ENCODE peak calls at places on chromosomes 6 and 20, in nine cellular contexts. S is dorsolateral prefrontal cortex, E is left ventricle myocardium inferior, O is glutamatergic neuron, L is iPS DF 19.7, K is cerebellar cortex, Y is mucosa of gallbladder, G is HTR-8/SVneo, R is COLO829. T is an unnamed sample.
A peak's percentile ranks its signal among the peaks of the same experiment; 100 is the strongest.

GRCh38 chr20:64165866-64166600 is 1.8 kb downstream of the MYT1 start:
- DNase-seq in S (no peak), E (no peak), O (peak; percentile 56), L (no peak), K (peak; percentile 62), Y (no peak), G (no peak), R (no peak), T (peak; percentile 11)

GRCh38 chr20:60785817-60786216 is 466.2 kb upstream of the CDH4 start:
- DNase-seq in S (no peak), E (no peak), O (no peak), L (no peak), K (no peak), Y (no peak), G (no peak), R (no peak), T (no peak)

GRCh38 chr6:110511401-110511800 is 35.0 kb upstream of the SLC22A16 start:
- DNase-seq in S (no peak), E (no peak), O (no peak), L (peak; percentile 99), K (peak; percentile 52), Y (no peak), G (no peak), R (no peak), T (no peak)

GRCh38 chr6:93420163-93420806 is 926 bp upstream of the EPHA7 start:
- DNase-seq in S (no peak), E (no peak), O (no peak), L (no peak), K (no peak), Y (no peak), G (no peak), R (no peak), T (no peak)

GRCh38 chr6:127192911-127193503 is 73.7 kb upstream of the RNF146 start:
- DNase-seq in S (no peak), E (no peak), O (no peak), L (no peak), K (no peak), Y (no peak), G (no peak), R (no peak), T (no peak)

GRCh38 chr6:89433637-89434499 is 916 bp downstream of the ANKRD6 start:
- DNase-seq in S (no peak), E (peak; percentile 22), O (peak; percentile 35), L (no peak), K (peak; percentile 76), Y (peak; percentile 11), G (no peak), R (no peak), T (peak; percentile 61)

GRCh38 chr6:37432916-37433656 is at the start of gene CMTR1:
- DNase-seq in S (peak; percentile 95), E (peak; percentile 96), O (peak; percentile 98), L (peak; percentile 64), K (peak; percentile 85), Y (peak; percentile 95), G (peak; percentile 98), R (peak; percentile 99), T (peak; percentile 97)

GRCh38 chr6:169201985-169202384 is 51.7 kb downstream of the THBS2 start:
- DNase-seq in S (no peak), E (no peak), O (no peak), L (no peak), K (no peak), Y (no peak), G (no peak), R (no peak), T (no peak)

GRCh38 chr6:14474816-14475215 is 357.2 kb downstream of the CD83 start:
- DNase-seq in S (no peak), E (no peak), O (no peak), L (no peak), K (no peak), Y (no peak), G (no peak), R (no peak), T (no peak)

GRCh38 chr20:1803216-1804128 is 91.7 kb upstream of the SIRPA start:
- DNase-seq in S (peak; percentile 79), E (peak; percentile 72), O (peak; percentile 71), L (no peak), K (peak; percentile 50), Y (peak; percentile 61), G (no peak), R (no peak), T (peak; percentile 85)

GRCh38 chr6:133428299-133428698 is 187.1 kb downstream of the EYA4 start:
- DNase-seq in S (no peak), E (no peak), O (no peak), L (no peak), K (no peak), Y (no peak), G (no peak), R (no peak), T (no peak)

GRCh38 chr6:166618251-166618650 is 8.8 kb downstream of the RPS6KA2 start:
- DNase-seq in S (no peak), E (no peak), O (no peak), L (no peak), K (no peak), Y (no peak), G (no peak), R (no peak), T (no peak)

GRCh38 chr20:57392512-57393271 is 1.5 kb downstream of the RBM38 start:
- DNase-seq in S (no peak), E (peak; percentile 68), O (no peak), L (no peak), K (peak; percentile 56), Y (peak; percentile 57), G (no peak), R (no peak), T (peak; percentile 85)

GRCh38 chr6:74248966-74249365 is 553.0 kb downstream of the CD109 start:
- DNase-seq in S (no peak), E (no peak), O (no peak), L (no peak), K (no peak), Y (no peak), G (no peak), R (no peak), T (no peak)

GRCh38 chr20:58709703-58710039 is 17.1 kb downstream of the NPEPL1 start:
- DNase-seq in S (no peak), E (no peak), O (no peak), L (no peak), K (no peak), Y (peak; percentile 4), G (no peak), R (no peak), T (no peak)

GRCh38 chr20:5150226-5151076 is 23.6 kb downstream of the CDS2 start:
- DNase-seq in S (no peak), E (no peak), O (no peak), L (no peak), K (peak; percentile 27), Y (peak; percentile 52), G (peak; percentile 34), R (no peak), T (no peak)

GRCh38 chr6:104813552-104813951 is 46.2 kb downstream of the HACE1 start:
- DNase-seq in S (no peak), E (no peak), O (no peak), L (no peak), K (no peak), Y (no peak), G (no peak), R (no peak), T (no peak)

GRCh38 chr20:23362392-23363256 is 642 bp downstream of the GZF1 start:
- DNase-seq in S (no peak), E (peak; percentile 51), O (peak; percentile 69), L (no peak), K (peak; percentile 19), Y (peak; percentile 34), G (no peak), R (no peak), T (peak; percentile 81)

GRCh38 chr6:63859520-63859919 is 223.9 kb downstream of the PHF3 start:
- DNase-seq in S (no peak), E (no peak), O (no peak), L (no peak), K (no peak), Y (no peak), G (no peak), R (no peak), T (no peak)

T was measured in right cardiac atrium.